ENCODE peak calls at places on chromosomes 4 and X, in four cellular contexts. I is HepG2, X is K562, E is GM12878. C is an unnamed sample.
A peak's percentile ranks its signal among the peaks of the same experiment; 100 is the strongest.

GRCh38 chrX:108306086-108306485 is 132.1 kb downstream of the COL4A6 start:
- DNase-seq in I (no peak), X (no peak), E (no peak), C (no peak)

GRCh38 chrX:151871244-151871643 is 41.4 kb upstream of the MAGEA4 start:
- DNase-seq in I (peak; percentile 0), X (no peak), E (no peak), C (no peak)

GRCh38 chr4:101994247-101994775 is 203.8 kb downstream of the BANK1 start:
- DNase-seq in I (no peak), X (no peak), E (no peak), C (no peak)

GRCh38 chr4:23373269-23373668 is 516.6 kb downstream of the PPARGC1A start:
- DNase-seq in I (no peak), X (peak; percentile 44), E (no peak), C (no peak)

GRCh38 chr4:61273237-61273636 is 73.1 kb downstream of the ADGRL3 start:
- DNase-seq in I (no peak), X (no peak), E (no peak), C (no peak)

GRCh38 chrX:134172588-134173259 is 64.3 kb upstream of the CCDC160 start:
- DNase-seq in I (no peak), X (no peak), E (no peak), C (no peak)

GRCh38 chrX:16822723-16823122 is 36.5 kb downstream of the TXLNG start:
- DNase-seq in I (no peak), X (no peak), E (no peak), C (no peak)

GRCh38 chr4:83855044-83855443 is 319.1 kb downstream of the GPAT3 start:
- DNase-seq in I (peak; percentile 70), X (no peak), E (no peak), C (no peak)

GRCh38 chrX:107541244-107541643 is 87.1 kb upstream of the PRPS1 start:
- DNase-seq in I (no peak), X (no peak), E (no peak), C (no peak)

GRCh38 chrX:26295425-26295824 is 79.5 kb downstream of the MAGEB5 start:
- DNase-seq in I (no peak), X (no peak), E (no peak), C (no peak)

GRCh38 chr4:104475652-104476051 is 19.0 kb downstream of the CXXC4 start:
- DNase-seq in I (no peak), X (no peak), E (no peak), C (no peak)

DNA sequence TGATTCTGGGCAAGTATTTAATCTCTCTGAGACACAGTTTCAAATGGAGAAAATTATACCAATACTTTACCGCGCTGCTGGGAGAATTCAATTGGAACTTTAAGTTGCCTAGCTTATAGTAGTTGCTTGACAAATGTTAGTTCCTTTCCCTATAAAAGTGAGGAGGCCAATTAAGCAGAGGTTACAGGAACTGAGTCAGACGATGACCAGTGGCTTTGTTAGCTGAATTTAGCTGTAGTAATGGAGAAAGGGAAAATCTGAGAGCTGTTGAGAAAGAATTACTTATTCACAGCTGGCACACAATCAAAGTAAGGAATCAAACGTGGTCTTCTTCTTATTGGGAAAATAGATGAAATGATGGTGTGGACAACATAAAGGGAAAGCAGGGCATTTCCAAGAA is 29.6 kb downstream of the SMARCA1 start:
- DNase-seq in I (no peak), X (no peak), E (no peak), C (no peak)
- TF ChIP-seq FOXK2 in I (no peak), X (no peak), E (no peak), C (no peak)

GRCh38 chr4:47930971-47931804 is 16.8 kb upstream of the NFXL1 start:
- DNase-seq in I (no peak), X (no peak), E (no peak), C (no peak)
- TF ChIP-seq BHLHE40 in I (no peak), X (no peak), E (no peak), C (no peak)

GRCh38 chrX:8306296-8306975 is 135.4 kb upstream of the VCX2 start:
- DNase-seq in I (no peak), X (no peak), E (no peak), C (no peak)
- TF ChIP-seq FOXK2 in I (no peak), X (no peak), E (no peak), C (no peak)

GRCh38 chrX:11688201-11688600 is 22.5 kb upstream of the ARHGAP6 start:
- DNase-seq in I (no peak), X (no peak), E (no peak), C (no peak)
- TF ChIP-seq BHLHE40 in I (no peak), X (no peak), E (no peak), C (no peak)

GRCh38 chr4:25913056-25913850 is 767 bp upstream of the SMIM20 start:
- DNase-seq in I (no peak), X (no peak), E (no peak), C (peak; percentile 14)
- TF ChIP-seq FOXK2 in I (no peak), X (no peak), E (no peak), C (no peak)

GRCh38 chr4:185865901-185866328 is 53.9 kb upstream of the SORBS2 start:
- DNase-seq in I (no peak), X (no peak), E (no peak), C (no peak)
- TF ChIP-seq BHLHE40 in I (no peak), X (no peak), E (no peak), C (no peak)

DNA sequence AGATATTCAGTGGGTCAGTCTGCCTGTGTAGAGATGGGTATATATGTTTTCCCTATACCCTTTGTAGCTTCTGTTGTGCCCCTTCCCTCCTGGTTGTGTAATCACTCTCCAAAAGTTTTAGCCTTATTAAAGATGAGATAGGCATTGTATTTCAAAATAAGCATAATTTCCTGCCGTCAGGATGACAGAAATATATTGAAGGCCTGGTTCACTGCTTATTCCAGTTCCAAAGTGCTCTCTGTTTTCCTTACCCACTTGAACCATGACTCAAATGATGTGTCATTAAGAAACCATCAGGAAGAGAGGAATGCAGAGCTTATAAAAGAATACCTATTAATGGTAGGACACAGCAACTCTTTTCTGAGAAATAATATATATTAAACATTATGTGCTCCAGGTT is 178.5 kb downstream of the GABRB1 start:
- DNase-seq in I (no peak), X (no peak), E (no peak), C (no peak)
- TF ChIP-seq FOXK2 in I (no peak), X (no peak), E (no peak), C (no peak)